ENCODE peak calls at places on chromosomes 11 and 22, in five cellular contexts. B is H54, Z is epithelial cell of proximal tubule, R is H4, M is upper lobe of right lung. J is an unnamed sample.

GRCh38 chr11:46387456-46387855 is 4.1 kb downstream of the CHRM4 start:
- DNase-seq in B (no peak), Z (no peak), R (no peak), M (no peak), J (no peak)

GRCh38 chr11:93529707-93530467 is 13.3 kb downstream of the SMCO4 start:
- DNase-seq in B (no peak), Z (no peak), R (no peak), M (peak; percentile 70), J (no peak)

GRCh38 chr11:115257286-115258077 is 246.7 kb downstream of the CADM1 start:
- DNase-seq in B (no peak), Z (no peak), R (no peak), M (no peak), J (no peak)

GRCh38 chr11:121521145-121522042 is 68.6 kb upstream of the SORL1-AS1 start:
- DNase-seq in B (no peak), Z (no peak), R (no peak), M (no peak), J (peak; percentile 38)

GRCh38 chr22:40817737-40818136 is 1.4 kb downstream of the SLC25A17 start:
- DNase-seq in B (no peak), Z (no peak), R (no peak), M (no peak), J (peak; percentile 25)

GRCh38 chr22:41957941-41958556 is 6.1 kb downstream of the SMIM45 start:
- DNase-seq in B (no peak), Z (no peak), R (no peak), M (no peak), J (no peak)

GRCh38 chr11:19951558-19952083 is 208.7 kb downstream of the DBX1 start:
- DNase-seq in B (no peak), Z (no peak), R (peak; percentile 68), M (no peak), J (peak; percentile 49)

GRCh38 chr11:4704054-4704789 is at the start of gene MMP26:
- DNase-seq in B (no peak), Z (peak; percentile 6), R (no peak), M (no peak), J (no peak)

GRCh38 chr11:1271002-1271401 is 38.4 kb downstream of the TOLLIP start:
- DNase-seq in B (no peak), Z (no peak), R (no peak), M (no peak), J (no peak)

GRCh38 chr22:45263790-45264269 is 20.9 kb upstream of the UPK3A start:
- DNase-seq in B (no peak), Z (no peak), R (peak; percentile 76), M (peak; percentile 84), J (no peak)

GRCh38 chr11:117591316-117592039 is 205.5 kb downstream of the DSCAML1 start:
- DNase-seq in B (no peak), Z (no peak), R (no peak), M (no peak), J (no peak)

GRCh38 chr11:84289381-84289906 is 1003.3 kb upstream of the CCDC90B start:
- DNase-seq in B (peak; percentile 15), Z (peak; percentile 62), R (peak; percentile 27), M (no peak), J (peak; percentile 55)

GRCh38 chr11:46367244-46367915 is 14.1 kb upstream of the MDK start:
- DNase-seq in B (no peak), Z (no peak), R (no peak), M (peak; percentile 84), J (no peak)

GRCh38 chr22:45638834-45639746 is 32.5 kb upstream of the ATXN10 start:
- DNase-seq in B (peak; percentile 80), Z (no peak), R (peak; percentile 83), M (peak; percentile 84), J (no peak)

GRCh38 chr22:17586831-17587440 is 23.6 kb downstream of the SLC25A18 start:
- DNase-seq in B (no peak), Z (no peak), R (no peak), M (peak; percentile 61), J (no peak)

GRCh38 chr11:6735306-6735705 is 36.5 kb downstream of the OR2AG2 start:
- DNase-seq in B (no peak), Z (peak; percentile 45), R (peak; percentile 56), M (no peak), J (no peak)

GRCh38 chr11:66277475-66278391 is at the start of gene CNIH2:
- DNase-seq in B (no peak), Z (no peak), R (no peak), M (no peak), J (no peak)

GRCh38 chr22:37045958-37046357 is 5.6 kb upstream of the KCTD17 start:
- DNase-seq in B (peak; percentile 56), Z (no peak), R (peak; percentile 9), M (no peak), J (no peak)

GRCh38 chr11:91248199-91248807 is 976.3 kb upstream of the FAT3 start:
- DNase-seq in B (no peak), Z (no peak), R (peak; percentile 41), M (no peak), J (no peak)

GRCh38 chr11:94732617-94733292 is 35.4 kb upstream of the AMOTL1 start:
- DNase-seq in B (no peak), Z (no peak), R (peak; percentile 93), M (no peak), J (no peak)

GRCh38 chr11:17352925-17353227 is 1.3 kb downstream of the NCR3LG1 start:
- DNase-seq in B (no peak), Z (no peak), R (peak; percentile 46), M (peak; percentile 74), J (no peak)

GRCh38 chr11:62505112-62505783 is 41.4 kb downstream of the AHNAK start:
- DNase-seq in B (no peak), Z (no peak), R (no peak), M (no peak), J (no peak)

GRCh38 chr11:132451942-132452601 is 1080.2 kb downstream of the OPCML start:
- DNase-seq in B (no peak), Z (no peak), R (no peak), M (no peak), J (no peak)

GRCh38 chr11:313787-314547 is at the start of gene IFITM1:
- DNase-seq in B (no peak), Z (no peak), R (peak; percentile 83), M (peak; percentile 73), J (peak; percentile 92)

GRCh38 chr22:27050771-27051170 is 393.4 kb downstream of the MIAT start:
- DNase-seq in B (no peak), Z (no peak), R (no peak), M (no peak), J (no peak)

GRCh38 chr11:29119691-29120328 is 897.0 kb downstream of the KCNA4 start:
- DNase-seq in B (peak; percentile 12), Z (peak; percentile 50), R (peak; percentile 90), M (no peak), J (no peak)

GRCh38 chr11:31936309-31936708 is 125.2 kb upstream of the PAX6 start:
- DNase-seq in B (no peak), Z (no peak), R (no peak), M (no peak), J (no peak)

GRCh38 chr11:135033545-135033944 is 621.5 kb upstream of the B3GAT1 start:
- DNase-seq in B (no peak), Z (no peak), R (no peak), M (no peak), J (no peak)

GRCh38 chr11:45658292-45658991 is 7.0 kb downstream of the CHST1 start:
- DNase-seq in B (peak; percentile 88), Z (no peak), R (peak; percentile 86), M (peak; percentile 73), J (no peak)

GRCh38 chr11:82796970-82797594 is 63.4 kb upstream of the FAM181B start:
- DNase-seq in B (no peak), Z (no peak), R (no peak), M (no peak), J (no peak)

GRCh38 chr11:16780146-16780545 is 41.7 kb downstream of the C11orf58 start:
- DNase-seq in B (no peak), Z (no peak), R (no peak), M (peak; percentile 58), J (no peak)

GRCh38 chr11:2266586-2267305 is 3.6 kb downstream of the ASCL2 start:
- DNase-seq in B (no peak), Z (no peak), R (no peak), M (no peak), J (no peak)

GRCh38 chr22:20785415-20785814 is 11.5 kb downstream of the SERPIND1 start:
- DNase-seq in B (no peak), Z (no peak), R (no peak), M (no peak), J (no peak)

J was measured in GM12878.